ENCODE peak calls at places on chromosomes 2 and 18, in eight cellular contexts. V, Q, G, R, W, B, P and T are unnamed samples.

GRCh38 chr2:104378853-104379374 is 475.0 kb upstream of the POU3F3 start:
- DNase-seq in W (no peak), V (peak; percentile 61), B (no peak), G (no peak), Q (no peak), P (no peak), R (no peak), T (no peak)

GRCh38 chr2:182597570-182597969 is 118.5 kb upstream of the DNAJC10 start:
- DNase-seq in B (no peak), W (no peak), G (no peak), V (no peak), Q (no peak), P (peak; percentile 16), R (no peak), T (no peak)

GRCh38 chr18:47191956-47192355 is 15.8 kb upstream of the IER3IP1 start:
- DNase-seq in G (peak; percentile 59), V (no peak), Q (no peak), W (no peak), B (no peak), P (no peak), R (peak; percentile 32), T (no peak)

GRCh38 chr2:237389831-237390230 is 24.1 kb downstream of the COL6A3 start:
- DNase-seq in B (no peak), Q (no peak), W (no peak), R (no peak), V (no peak), G (no peak), P (no peak), T (no peak)

GRCh38 chr2:176150338-176151198 is 782 bp upstream of the HOXD4 start:
- DNase-seq in G (no peak), Q (no peak), V (no peak), R (no peak), B (no peak), P (no peak), W (no peak), T (no peak)

GRCh38 chr2:209323738-209324137 is 100.1 kb upstream of the MAP2 start:
- DNase-seq in V (no peak), W (no peak), Q (no peak), P (no peak), G (no peak), B (no peak), R (no peak), T (no peak)

GRCh38 chr2:1611886-1612285 is 132.4 kb downstream of the PXDN start:
- DNase-seq in B (no peak), G (no peak), P (no peak), V (no peak), W (no peak), R (no peak), Q (no peak), T (no peak)

GRCh38 chr2:45494275-45494977 is 116.6 kb downstream of the SRBD1 start:
- DNase-seq in P (peak; percentile 89), G (peak; percentile 33), Q (no peak), R (peak; percentile 79), B (no peak), V (peak; percentile 88), W (no peak), T (no peak)

GRCh38 chr2:66585616-66586015 is 150.7 kb downstream of the MEIS1 start:
- DNase-seq in V (no peak), W (no peak), R (no peak), Q (no peak), B (peak; percentile 69), G (no peak), P (no peak), T (no peak)

GRCh38 chr2:21052044-21052443 is 8.2 kb upstream of the APOB start:
- DNase-seq in G (no peak), P (no peak), W (no peak), B (no peak), Q (no peak), V (no peak), R (no peak), T (no peak)

GRCh38 chr2:29528891-29529520 is 392.4 kb downstream of the ALK start:
- DNase-seq in W (peak; percentile 59), P (peak; percentile 52), G (no peak), B (no peak), Q (no peak), R (peak; percentile 79), V (no peak), T (no peak)

GRCh38 chr2:120921457-120921856 is 185.8 kb downstream of the GLI2 start:
- DNase-seq in R (no peak), W (no peak), G (no peak), Q (no peak), P (no peak), B (no peak), V (no peak), T (no peak)

GRCh38 chr2:120919771-120920437 is 184.2 kb downstream of the GLI2 start:
- DNase-seq in V (no peak), R (peak; percentile 76), P (peak; percentile 77), W (peak; percentile 49), Q (peak; percentile 76), B (no peak), G (no peak), T (peak; percentile 90)

GRCh38 chr2:120919216-120919615 is 183.5 kb downstream of the GLI2 start:
- DNase-seq in B (no peak), R (no peak), V (no peak), Q (no peak), G (no peak), W (no peak), P (no peak), T (no peak)

GRCh38 chr2:120922571-120923332 is 187.1 kb downstream of the GLI2 start:
- DNase-seq in G (no peak), B (no peak), V (no peak), Q (no peak), R (no peak), P (no peak), W (no peak), T (no peak)

DNA sequence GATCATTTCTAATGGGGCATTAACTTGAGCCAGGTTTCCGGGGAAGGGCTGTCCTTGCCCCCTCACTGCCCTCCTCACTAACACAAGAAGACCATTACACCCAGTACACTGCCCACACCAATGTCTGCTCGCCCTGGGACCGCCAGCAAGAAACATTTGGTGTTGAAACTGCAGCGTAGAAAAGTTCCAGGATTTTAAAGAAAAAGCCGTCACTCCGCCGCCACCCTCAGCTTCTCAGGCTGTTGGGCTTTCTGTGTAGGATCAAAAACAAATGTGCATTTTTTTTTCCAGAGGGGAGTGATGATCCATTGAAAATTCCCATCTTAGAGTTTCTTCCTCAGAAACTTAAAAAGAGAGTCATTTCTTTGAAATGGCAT is 184.8 kb downstream of the GLI2 start:
- DNase-seq in Q (no peak), V (no peak), P (peak; percentile 50), W (no peak), B (no peak), R (no peak), G (no peak), T (no peak)
- H3K27ac ChIP-seq in Q (peak overlapping the region; percentile 67), V (no peak overlapping the region), P (peak overlapping the region; percentile 52), W (peak overlapping the region; percentile 50), B (peak overlapping the region; percentile 34), R (peak overlapping the region; percentile 88), G (no peak overlapping the region), T (peak overlapping the region; percentile 93)

GRCh38 chr2:207629553-207629952 is 4.4 kb upstream of the METTL21A start:
- DNase-seq in V (no peak), Q (no peak), R (no peak), B (no peak), G (no peak), W (no peak), P (no peak), T (no peak)

GRCh38 chr2:207632575-207633492 is 7.6 kb upstream of the METTL21A start:
- DNase-seq in V (no peak), Q (no peak), P (peak; percentile 76), W (no peak), R (peak; percentile 58), B (no peak), G (peak; percentile 86), T (no peak)

GRCh38 chr2:207635468-207636200 is 10.4 kb upstream of the METTL21A start:
- DNase-seq in G (peak; percentile 88), R (peak; percentile 62), Q (no peak), V (no peak), B (no peak), W (no peak), P (no peak), T (no peak)

GRCh38 chr2:207630491-207630890 is 5.3 kb upstream of the METTL21A start:
- DNase-seq in R (no peak), W (no peak), B (no peak), V (peak; percentile 48), P (no peak), Q (no peak), G (no peak), T (no peak)

DNA sequence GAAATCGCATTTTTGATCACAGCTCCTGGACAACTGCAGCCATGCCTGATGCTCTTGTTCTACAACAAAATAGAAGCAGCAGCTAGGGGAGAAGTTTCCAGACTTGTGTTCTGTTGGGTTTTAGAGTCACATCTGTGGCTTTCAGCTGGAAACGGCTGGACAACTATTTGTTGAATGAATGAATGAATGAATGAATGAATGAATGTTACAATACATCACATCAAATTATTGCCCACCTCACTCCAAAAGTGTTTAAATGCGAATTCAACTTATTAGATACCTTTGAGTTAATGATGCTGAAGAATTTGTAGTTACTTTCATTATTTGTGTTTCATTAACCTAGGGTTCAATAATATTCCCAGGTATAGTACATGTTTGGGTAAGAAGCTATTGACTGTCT is 8.5 kb upstream of the METTL21A start:
- DNase-seq in W (no peak), Q (no peak), V (no peak), B (no peak), P (no peak), R (no peak), G (no peak), T (no peak)
- H3K27ac ChIP-seq in W (no peak overlapping the region), Q (no peak overlapping the region), V (no peak overlapping the region), B (no peak overlapping the region), P (no peak overlapping the region), R (no peak overlapping the region), G (peak overlapping the region; percentile 13), T (no peak overlapping the region)

GRCh38 chr18:35379421-35379820 is 2.3 kb upstream of the ZNF396 start:
- DNase-seq in G (no peak), V (no peak), Q (no peak), W (no peak), B (no peak), R (no peak), P (no peak), T (no peak)

GRCh38 chr18:35371412-35372195 is 5.5 kb downstream of the ZNF396 start:
- DNase-seq in R (peak; percentile 79), Q (no peak), V (no peak), B (no peak), P (peak; percentile 62), W (no peak), G (peak; percentile 79), T (no peak)

GRCh38 chr18:35378206-35378795 is 1.2 kb upstream of the ZNF396 start:
- DNase-seq in G (peak; percentile 37), B (no peak), Q (no peak), R (peak; percentile 12), P (no peak), V (no peak), W (no peak), T (no peak)

GRCh38 chr18:35376742-35377695 is at the start of gene ZNF396:
- DNase-seq in B (peak; percentile 92), P (peak; percentile 51), Q (peak; percentile 84), V (peak; percentile 53), W (peak; percentile 85), G (peak; percentile 24), R (peak; percentile 27), T (peak; percentile 91)

GRCh38 chr18:35376393-35376741 is 770 bp downstream of the ZNF396 start:
- DNase-seq in V (no peak), Q (peak; percentile 33), W (peak; percentile 22), P (no peak), G (no peak), R (no peak), B (no peak), T (no peak)
- H3K27ac ChIP-seq in V (no peak overlapping the region), Q (no peak overlapping the region), W (peak overlapping the region; percentile 16), P (no peak overlapping the region), G (no peak overlapping the region), R (no peak overlapping the region), B (peak overlapping the region; percentile 62), T (no peak overlapping the region)

GRCh38 chr2:188902906-188903305 is 71.3 kb upstream of the COL3A1 start:
- DNase-seq in R (peak; percentile 50), P (peak; percentile 57), Q (no peak), B (no peak), G (peak; percentile 38), W (no peak), V (no peak), T (no peak)
- H3K27ac ChIP-seq in R (peak overlapping the region; percentile 40), P (no peak overlapping the region), Q (no peak overlapping the region), B (no peak overlapping the region), G (no peak overlapping the region), W (no peak overlapping the region), V (no peak overlapping the region), T (no peak overlapping the region)